ENCODE peak calls at places on chromosomes 16 and 17, in eight cellular contexts. V, D, L, Q, Z, P, M and W are unnamed samples.
A peak's percentile ranks its signal among the peaks of the same experiment; 100 is the strongest.

GRCh38 chr17:20103454-20104448 is 94.6 kb downstream of the SPECC1 start:
- DNase-seq in D (no peak), V (no peak), M (no peak), Z (no peak), L (no peak), P (peak; percentile 38), Q (no peak), W (no peak)

GRCh38 chr17:27105636-27106035 is 188.3 kb upstream of the WSB1 start:
- DNase-seq in D (no peak), L (no peak), M (no peak), V (no peak), Z (no peak), P (no peak), Q (no peak), W (no peak)

GRCh38 chr16:84595052-84595481 is 22.8 kb downstream of the COTL1 start:
- DNase-seq in V (peak; percentile 87), P (no peak), Z (no peak), L (no peak), M (no peak), D (no peak), Q (no peak), W (no peak)

GRCh38 chr16:58029410-58029809 is 3.9 kb downstream of the MMP15 start:
- DNase-seq in M (no peak), D (no peak), Z (no peak), Q (no peak), L (no peak), P (no peak), V (no peak), W (no peak)

GRCh38 chr17:60447375-60447774 is 25.1 kb downstream of the CHCT1 start:
- DNase-seq in Z (no peak), D (no peak), V (no peak), M (no peak), Q (no peak), L (no peak), P (no peak), W (no peak)

GRCh38 chr17:17740627-17741237 is 59.5 kb downstream of the RAI1 start:
- DNase-seq in Q (no peak), P (no peak), D (no peak), V (no peak), M (no peak), Z (no peak), L (no peak), W (no peak)

GRCh38 chr16:63361032-63361624 is 1324.9 kb upstream of the CDH8 start:
- DNase-seq in L (no peak), Z (peak; percentile 74), V (no peak), Q (peak; percentile 47), M (peak; percentile 22), D (no peak), P (peak; percentile 55), W (no peak)

GRCh38 chr17:37476431-37477130 is 13.1 kb upstream of the DUSP14 start:
- DNase-seq in D (no peak), P (peak; percentile 85), L (no peak), Z (no peak), M (no peak), V (no peak), Q (no peak), W (peak; percentile 94)

GRCh38 chr16:29804455-29805231 is 1.7 kb upstream of the MAZ start:
- DNase-seq in Q (peak; percentile 41), P (peak; percentile 46), Z (peak; percentile 43), D (no peak), V (peak; percentile 39), L (peak; percentile 80), M (no peak), W (no peak)

GRCh38 chr17:55161935-55162555 is 102.7 kb upstream of the HLF start:
- DNase-seq in Q (peak; percentile 66), Z (no peak), D (no peak), P (peak; percentile 93), L (no peak), V (no peak), M (no peak), W (peak; percentile 77)

GRCh38 chr17:77914440-77915254 is 43.9 kb upstream of the TNRC6C start:
- DNase-seq in Q (no peak), Z (peak; percentile 13), M (peak; percentile 20), V (no peak), L (no peak), D (no peak), P (no peak), W (no peak)

GRCh38 chr17:7969434-7969833 is 33.0 kb upstream of the GUCY2D start:
- DNase-seq in Z (no peak), L (no peak), M (no peak), V (no peak), P (no peak), D (no peak), Q (no peak), W (no peak)

GRCh38 chr16:56241596-56241995 is 50.3 kb downstream of the GNAO1 start:
- DNase-seq in P (peak; percentile 95), L (no peak), D (no peak), V (no peak), M (no peak), Z (no peak), Q (no peak), W (no peak)

GRCh38 chr17:2057130-2057713 is 2.3 kb downstream of the HIC1 start:
- DNase-seq in D (no peak), P (peak; percentile 42), L (no peak), Q (no peak), Z (peak; percentile 73), M (no peak), V (no peak), W (no peak)

GRCh38 chr17:36602030-36602737 is 801 bp downstream of the MRM1 start:
- DNase-seq in V (no peak), P (peak; percentile 13), M (peak; percentile 22), D (no peak), Z (peak; percentile 42), Q (no peak), L (no peak), W (no peak)

GRCh38 chr17:30372755-30373154 is 6.0 kb upstream of the CPD start:
- DNase-seq in M (no peak), P (peak; percentile 15), L (no peak), Z (no peak), Q (peak; percentile 42), V (no peak), D (no peak), W (peak; percentile 85)

GRCh38 chr17:6551909-6552768 is 4.2 kb downstream of the PITPNM3 start:
- DNase-seq in P (no peak), M (no peak), V (peak; percentile 86), Q (no peak), Z (no peak), D (no peak), L (peak; percentile 49), W (peak; percentile 94)

GRCh38 chr16:28548306-28548802 is 5.4 kb upstream of the SGF29 start:
- DNase-seq in M (no peak), D (no peak), Q (no peak), Z (no peak), L (no peak), V (no peak), P (no peak), W (no peak)